ENCODE peak calls at places on chromosome 22, in six cellular contexts. S is stimulated activated CD4-positive, alpha-beta T cell treated with anti-CD3 and anti-CD28 coated beads, Interleukin-4, amount 100 ng/mL, for 4 hours; R is type B pancreatic cell; Y is cardiac fibroblast; O is EL; K is Right ventricle myocardium superior. T is an unnamed sample.

GRCh38 chr22:23397618-23398567 is 182.2 kb downstream of the IGLL1 start:
- DNase-seq in R (no peak), K (no peak), Y (no peak), O (no peak), S (no peak), T (no peak)

GRCh38 chr22:50102946-50103345 is 13.1 kb downstream of the MOV10L1 start:
- DNase-seq in S (no peak), K (no peak), Y (no peak), O (no peak), R (no peak), T (no peak)

GRCh38 chr22:48340727-48341709 is 1486.7 kb downstream of the BRD1 start:
- DNase-seq in R (no peak), O (no peak), Y (no peak), K (peak; percentile 13), S (no peak), T (no peak)

GRCh38 chr22:22201185-22201924 is 43.2 kb upstream of the VPREB1 start:
- DNase-seq in Y (peak; percentile 51), K (peak; percentile 62), R (no peak), O (peak; percentile 16), S (no peak), T (peak; percentile 10)

GRCh38 chr22:19432092-19432844 is at the start of gene MRPL40:
- DNase-seq in K (peak; percentile 96), R (peak; percentile 93), Y (peak; percentile 97), S (peak; percentile 90), O (peak; percentile 93), T (peak; percentile 95)

GRCh38 chr22:39284142-39284980 is 35.1 kb downstream of the RPL3 start:
- DNase-seq in Y (no peak), R (no peak), S (no peak), O (no peak), K (no peak), T (no peak)

GRCh38 chr22:37228106-37229011 is 15.7 kb downstream of the RAC2 start:
- DNase-seq in R (no peak), Y (peak; percentile 74), S (no peak), K (peak; percentile 60), O (peak; percentile 64), T (no peak)

GRCh38 chr22:31305194-31305593 is 12.9 kb upstream of the PIK3IP1 start:
- DNase-seq in R (no peak), O (no peak), Y (no peak), K (no peak), S (no peak), T (no peak)

GRCh38 chr22:22408731-22409696 is 99.5 kb downstream of the ZNF280B start:
- DNase-seq in R (no peak), O (no peak), Y (peak; percentile 6), K (no peak), S (no peak), T (no peak)

T was measured in fibroblast of gingiva.